ENCODE peak calls at places on chromosomes 3 and 15, in six cellular contexts. M is heart left ventricle, F is suprapubic skin, C is vagina, E is K562, Y is NB4. N is an unnamed sample.

GRCh38 chr15:29765234-29765841 is 56.9 kb downstream of the TJP1 start:
- DNase-seq in M (no peak), F (no peak), C (no peak), E (no peak), Y (no peak), N (no peak)

GRCh38 chr3:147380271-147380995 is 25.9 kb downstream of the ZIC4 start:
- DNase-seq in M (no peak), F (no peak), C (no peak), E (no peak), Y (no peak), N (no peak)

GRCh38 chr3:192091831-192092230 is 630.9 kb downstream of the PYDC2 start:
- DNase-seq in M (no peak), F (no peak), C (no peak), E (no peak), Y (no peak), N (no peak)

GRCh38 chr15:69390575-69390974 is 23.6 kb upstream of the KIF23 start:
- DNase-seq in M (no peak), F (no peak), C (no peak), E (no peak), Y (no peak), N (peak; percentile 38)

GRCh38 chr3:30319713-30320112 is 286.7 kb upstream of the TGFBR2 start:
- DNase-seq in M (peak; percentile 19), F (no peak), C (no peak), E (no peak), Y (peak; percentile 42), N (peak; percentile 9)

GRCh38 chr3:30282052-30282708 is 324.2 kb upstream of the TGFBR2 start:
- DNase-seq in M (no peak), F (no peak), C (no peak), E (no peak), Y (no peak), N (peak; percentile 15)

GRCh38 chr15:92074646-92075045 is 221.1 kb downstream of the SLCO3A1 start:
- DNase-seq in M (peak; percentile 44), F (no peak), C (no peak), E (no peak), Y (no peak), N (no peak)

GRCh38 chr3:49747792-49748480 is 24.2 kb upstream of the GMPPB start:
- DNase-seq in M (no peak), F (no peak), C (no peak), E (no peak), Y (no peak), N (peak; percentile 60)

GRCh38 chr15:41794081-41794480 is 19.8 kb downstream of the MAPKBP1 start:
- DNase-seq in M (no peak), F (no peak), C (no peak), E (no peak), Y (no peak), N (no peak)

GRCh38 chr15:41557673-41558399 is 1.2 kb upstream of the TYRO3 start:
- DNase-seq in M (peak; percentile 66), F (no peak), C (no peak), E (peak; percentile 79), Y (peak; percentile 81), N (peak; percentile 88)

GRCh38 chr15:47432831-47433230 is 284.5 kb upstream of the SEMA6D start:
- DNase-seq in M (no peak), F (no peak), C (no peak), E (no peak), Y (no peak), N (no peak)

GRCh38 chr3:130992344-130992743 is 34.3 kb downstream of the ASTE1 start:
- DNase-seq in M (no peak), F (no peak), C (no peak), E (no peak), Y (no peak), N (no peak)

GRCh38 chr15:42138968-42139386 is 17.5 kb downstream of the PLA2G4F start:
- DNase-seq in M (no peak), F (peak; percentile 59), C (no peak), E (no peak), Y (no peak), N (no peak)

GRCh38 chr3:98541695-98542094 is 9.9 kb downstream of the GPR15 start:
- DNase-seq in M (no peak), F (no peak), C (no peak), E (no peak), Y (no peak), N (no peak)

GRCh38 chr15:25185156-25185710 is 230.4 kb downstream of the SNRPN start:
- DNase-seq in M (no peak), F (no peak), C (no peak), E (no peak), Y (no peak), N (no peak)

GRCh38 chr15:65172531-65172930 is 12.6 kb downstream of the CLPX start:
- DNase-seq in M (no peak), F (no peak), C (no peak), E (no peak), Y (no peak), N (no peak)

GRCh38 chr3:149658444-149659172 is 783 bp upstream of the WWTR1 start:
- DNase-seq in M (peak; percentile 84), F (peak; percentile 89), C (no peak), E (no peak), Y (peak; percentile 12), N (no peak)

GRCh38 chr3:149660462-149660861 is 2.6 kb upstream of the WWTR1 start:
- DNase-seq in M (no peak), F (no peak), C (no peak), E (no peak), Y (no peak), N (no peak)

GRCh38 chr3:149659173-149659468 is 1.3 kb upstream of the WWTR1 start:
- DNase-seq in M (no peak), F (no peak), C (no peak), E (no peak), Y (no peak), N (no peak)

GRCh38 chr3:149663966-149664365 is 6.1 kb upstream of the WWTR1 start:
- DNase-seq in M (no peak), F (no peak), C (no peak), E (no peak), Y (no peak), N (no peak)

DNA sequence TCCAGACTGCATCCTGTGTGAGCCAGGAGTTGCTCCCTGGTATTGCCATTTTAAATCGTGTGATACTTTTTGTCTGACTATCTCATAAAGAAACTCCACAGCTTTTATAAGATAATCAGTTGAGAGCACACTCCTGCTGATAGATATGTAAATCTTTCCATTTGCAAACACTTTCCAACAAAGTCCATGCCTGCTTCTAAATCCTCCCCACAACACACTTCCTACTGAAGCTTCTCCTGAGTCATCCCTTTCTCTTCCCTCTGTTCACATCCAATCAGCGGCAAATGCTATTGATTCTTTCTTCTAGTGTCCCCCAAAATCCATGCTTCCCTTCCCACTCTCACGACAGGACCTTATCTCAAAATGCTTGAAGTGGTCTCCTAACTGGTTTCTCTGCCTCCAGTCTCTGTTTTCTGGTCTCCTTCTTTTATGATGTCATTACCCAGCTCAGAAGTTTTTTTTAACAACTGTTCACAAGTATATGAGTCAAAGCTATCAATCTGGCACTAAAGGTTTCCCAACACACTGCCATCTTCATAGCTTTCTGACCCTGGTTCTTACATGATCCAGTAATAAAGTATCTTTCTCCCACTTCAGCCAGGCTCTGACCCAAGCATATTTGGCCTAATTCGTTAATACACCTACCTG is 4.5 kb upstream of the WWTR1 start:
- DNase-seq in M (no peak), F (no peak), C (no peak), E (no peak), Y (no peak), N (no peak)
- TF ChIP-seq POLR2A in M (no peak), F (no peak), C (no peak), E (no peak), Y (no peak), N (no peak)

GRCh38 chr3:122074621-122075265 is 19.6 kb downstream of the CD86 start:
- DNase-seq in M (peak; percentile 60), F (no peak), C (no peak), E (no peak), Y (peak; percentile 87), N (no peak)
- TF ChIP-seq POLR2A in M (no peak), F (no peak), C (no peak), E (no peak), Y (no peak), N (no peak)

GRCh38 chr15:60673156-60673555 is 194.2 kb upstream of the ICE2 start:
- DNase-seq in M (no peak), F (no peak), C (no peak), E (no peak), Y (no peak), N (no peak)

GRCh38 chr15:60675763-60676162 is 196.8 kb upstream of the ICE2 start:
- DNase-seq in M (no peak), F (no peak), C (no peak), E (no peak), Y (no peak), N (no peak)

GRCh38 chr15:60673918-60674558 is 195.1 kb upstream of the ICE2 start:
- DNase-seq in M (peak; percentile 21), F (no peak), C (no peak), E (no peak), Y (peak; percentile 43), N (peak; percentile 23)

GRCh38 chr15:60672400-60672799 is 193.5 kb upstream of the ICE2 start:
- DNase-seq in M (no peak), F (no peak), C (no peak), E (no peak), Y (peak; percentile 8), N (no peak)

DNA sequence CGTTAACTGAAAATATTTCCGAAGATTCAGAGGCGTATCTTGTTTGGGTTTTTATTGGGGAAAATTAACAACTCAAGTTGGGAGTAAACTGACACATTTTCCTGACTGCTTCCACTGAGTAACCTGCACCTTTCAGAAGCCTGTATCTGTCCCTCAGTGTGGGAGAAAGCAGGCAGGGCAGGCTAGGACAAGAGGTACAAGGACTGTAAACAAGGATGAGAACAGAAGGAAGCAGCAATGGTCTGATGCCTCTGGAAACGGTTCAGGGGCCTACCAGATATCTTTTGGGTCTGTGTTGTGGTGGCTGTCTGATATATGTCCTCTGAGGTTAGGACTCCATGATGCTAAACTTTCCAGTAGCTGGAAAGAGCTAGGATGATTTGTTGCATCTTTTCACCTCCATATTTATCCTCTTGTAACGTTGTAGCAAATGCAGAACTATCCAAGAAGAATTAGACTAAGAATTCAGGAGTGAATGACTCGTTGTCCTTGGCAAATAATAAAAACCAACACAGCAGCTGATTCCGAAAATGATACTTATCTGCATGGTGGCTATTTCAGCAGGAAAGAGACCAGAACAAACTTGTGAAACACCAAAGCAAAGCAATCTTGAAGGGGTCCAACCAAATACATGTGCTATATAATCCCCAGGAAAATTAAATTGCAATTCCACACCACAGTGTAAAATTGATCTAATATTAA is 195.9 kb upstream of the ICE2 start:
- DNase-seq in M (no peak), F (no peak), C (no peak), E (no peak), Y (no peak), N (no peak)
- TF ChIP-seq POLR2A in M (no peak), F (no peak), C (no peak), E (no peak), Y (no peak), N (no peak)

GRCh38 chr3:33386631-33387030 is 53.6 kb downstream of the UBP1 start:
- DNase-seq in M (no peak), F (no peak), C (no peak), E (no peak), Y (no peak), N (no peak)

GRCh38 chr3:33388374-33389100 is 51.7 kb downstream of the UBP1 start:
- DNase-seq in M (no peak), F (no peak), C (no peak), E (no peak), Y (no peak), N (no peak)

GRCh38 chr3:33389908-33390307 is 50.3 kb downstream of the UBP1 start:
- DNase-seq in M (no peak), F (no peak), C (no peak), E (no peak), Y (no peak), N (no peak)

GRCh38 chr3:33383951-33384350 is 56.3 kb downstream of the UBP1 start:
- DNase-seq in M (no peak), F (no peak), C (no peak), E (no peak), Y (no peak), N (no peak)

GRCh38 chr3:33385423-33385822 is 54.8 kb downstream of the UBP1 start:
- DNase-seq in M (no peak), F (no peak), C (no peak), E (peak; percentile 63), Y (peak; percentile 30), N (no peak)
- TF ChIP-seq POLR2A in M (no peak), F (no peak), C (no peak), E (peak; percentile 52), Y (no peak), N (no peak)